ENCODE peak calls at places on chromosomes 6 and 20, in four cellular contexts. C is Peyer's patch, B is tibial nerve, O is AG04450. Q is an unnamed sample.

GRCh38 chr6:167125405-167125804 is 2.5 kb downstream of the CCR6 start:
- DNase-seq in C (no peak), O (no peak), B (no peak), Q (no peak)

GRCh38 chr20:23441850-23442313 is 2.4 kb downstream of the CSTL1 start:
- DNase-seq in C (peak; percentile 81), B (peak; percentile 89), O (peak; percentile 45), Q (peak; percentile 59)

GRCh38 chr20:49445176-49445575 is 37.3 kb downstream of the KCNB1 start:
- DNase-seq in C (no peak), B (no peak), O (no peak), Q (no peak)

GRCh38 chr20:47561175-47561574 is 59.5 kb downstream of the NCOA3 start:
- DNase-seq in C (no peak), B (no peak), O (no peak), Q (no peak)

GRCh38 chr20:41798926-41799502 is 180.8 kb upstream of the CHD6 start:
- DNase-seq in B (no peak), O (no peak), C (no peak), Q (no peak)

GRCh38 chr6:1025821-1026220 is 286.1 kb upstream of the FOXQ1 start:
- DNase-seq in O (no peak), C (no peak), B (no peak), Q (no peak)

GRCh38 chr6:14521141-14521540 is 403.6 kb downstream of the CD83 start:
- DNase-seq in C (peak; percentile 67), O (no peak), B (no peak), Q (no peak)

GRCh38 chr6:100230976-100231316 is 233.8 kb downstream of the SIM1 start:
- DNase-seq in O (no peak), B (no peak), C (no peak), Q (no peak)

GRCh38 chr20:9389321-9389720 is 125.1 kb upstream of the LAMP5 start:
- DNase-seq in O (no peak), C (peak; percentile 81), B (no peak), Q (peak; percentile 54)

GRCh38 chr6:12962995-12963394 is 246.4 kb downstream of the PHACTR1 start:
- DNase-seq in O (no peak), C (no peak), B (no peak), Q (no peak)

GRCh38 chr20:64074184-64074789 is 5.0 kb downstream of the RGS19 start:
- DNase-seq in O (no peak), C (no peak), B (no peak), Q (no peak)

GRCh38 chr6:5497896-5498578 is 236.7 kb downstream of the FARS2 start:
- DNase-seq in O (no peak), C (no peak), B (no peak), Q (no peak)

GRCh38 chr20:19528286-19529030 is 229.6 kb upstream of the RIN2 start:
- DNase-seq in B (no peak), O (no peak), C (no peak), Q (no peak)

GRCh38 chr6:24831771-24832718 is 33.3 kb upstream of the ARMH2 start:
- DNase-seq in B (peak; percentile 44), C (no peak), O (no peak), Q (no peak)

GRCh38 chr6:121932071-121933009 is 467.1 kb upstream of the HSF2 start:
- DNase-seq in B (peak; percentile 37), O (peak; percentile 82), C (peak; percentile 43), Q (no peak)

GRCh38 chr20:48350291-48350988 is 477.4 kb downstream of the PREX1 start:
- DNase-seq in C (no peak), B (no peak), O (no peak), Q (no peak)

GRCh38 chr20:61700595-61701140 is 365.0 kb downstream of the TAF4 start:
- DNase-seq in C (no peak), O (no peak), B (no peak), Q (no peak)

GRCh38 chr6:33621396-33622388 is 570 bp downstream of the ITPR3 start:
- DNase-seq in O (no peak), C (peak; percentile 66), B (peak; percentile 53), Q (peak; percentile 60)

GRCh38 chr6:1031671-1032070 is 280.2 kb upstream of the FOXQ1 start:
- DNase-seq in O (no peak), B (no peak), C (no peak), Q (no peak)

GRCh38 chr6:91317247-91317646 is 730.4 kb upstream of the MAP3K7 start:
- DNase-seq in C (no peak), B (no peak), O (no peak), Q (no peak)

DNA sequence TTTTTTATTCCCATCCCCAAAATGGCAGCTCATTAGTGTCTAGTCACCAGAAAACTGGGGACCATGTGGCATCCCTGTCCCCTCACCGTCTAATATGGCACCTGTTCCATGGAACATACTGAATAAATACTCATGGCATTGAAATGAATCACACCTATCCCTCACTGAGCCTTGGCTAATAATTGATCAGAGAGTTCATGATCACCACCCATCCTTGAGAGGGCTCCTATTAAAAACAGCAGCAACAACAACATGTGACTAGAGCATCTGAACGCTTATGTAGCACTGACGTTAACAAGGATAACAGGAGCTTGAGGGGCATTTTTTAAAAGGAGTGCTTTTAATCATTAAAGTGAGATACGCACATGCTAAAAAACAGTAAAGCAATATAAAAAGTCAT is 1111.6 kb upstream of the FLRT3 start:
- DNase-seq in B (no peak), O (no peak), C (no peak), Q (no peak)
- H3K9me3 ChIP-seq in B (no peaks in the 10 kb centered on the region), O (no peaks in the 10 kb centered on the region), C (no peaks in the 10 kb centered on the region), Q (no peaks in the 10 kb centered on the region)

DNA sequence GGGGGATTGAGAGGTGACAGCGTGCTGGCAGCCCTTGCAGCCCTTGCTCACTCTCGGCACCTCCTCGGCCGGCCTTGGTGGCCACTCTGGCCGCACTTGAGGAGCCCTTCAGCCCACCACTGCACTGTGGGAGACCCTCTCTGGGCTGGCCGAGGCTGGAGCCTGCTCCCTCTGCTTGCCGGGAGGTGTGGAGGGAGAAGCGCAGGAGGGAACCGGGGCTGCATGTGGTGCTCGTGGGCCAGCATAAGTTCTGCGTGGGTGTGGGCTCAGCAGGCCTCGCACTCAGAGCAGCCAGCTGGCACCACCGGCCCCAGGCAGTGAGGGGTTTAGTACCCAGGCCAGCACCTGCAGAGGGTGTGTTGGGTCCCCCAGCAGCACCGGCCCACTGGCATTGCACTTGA is 912.2 kb upstream of the ADGRB3 start:
- DNase-seq in B (no peak), C (no peak), O (no peak), Q (no peak)
- H3K9me3 ChIP-seq in B (no peaks in the 10 kb centered on the region), C (no peaks in the 10 kb centered on the region), O (peaks cover 8% of the 10 kb centered on the region), Q (peaks cover 4% of the 10 kb centered on the region)

GRCh38 chr6:22658183-22658582 is 88.8 kb downstream of the HDGFL1 start:
- DNase-seq in O (no peak), B (no peak), C (no peak), Q (no peak)
- H3K9me3 ChIP-seq in O (no peaks in the 10 kb centered on the region), B (no peaks in the 10 kb centered on the region), C (no peaks in the 10 kb centered on the region), Q (no peaks in the 10 kb centered on the region)

DNA sequence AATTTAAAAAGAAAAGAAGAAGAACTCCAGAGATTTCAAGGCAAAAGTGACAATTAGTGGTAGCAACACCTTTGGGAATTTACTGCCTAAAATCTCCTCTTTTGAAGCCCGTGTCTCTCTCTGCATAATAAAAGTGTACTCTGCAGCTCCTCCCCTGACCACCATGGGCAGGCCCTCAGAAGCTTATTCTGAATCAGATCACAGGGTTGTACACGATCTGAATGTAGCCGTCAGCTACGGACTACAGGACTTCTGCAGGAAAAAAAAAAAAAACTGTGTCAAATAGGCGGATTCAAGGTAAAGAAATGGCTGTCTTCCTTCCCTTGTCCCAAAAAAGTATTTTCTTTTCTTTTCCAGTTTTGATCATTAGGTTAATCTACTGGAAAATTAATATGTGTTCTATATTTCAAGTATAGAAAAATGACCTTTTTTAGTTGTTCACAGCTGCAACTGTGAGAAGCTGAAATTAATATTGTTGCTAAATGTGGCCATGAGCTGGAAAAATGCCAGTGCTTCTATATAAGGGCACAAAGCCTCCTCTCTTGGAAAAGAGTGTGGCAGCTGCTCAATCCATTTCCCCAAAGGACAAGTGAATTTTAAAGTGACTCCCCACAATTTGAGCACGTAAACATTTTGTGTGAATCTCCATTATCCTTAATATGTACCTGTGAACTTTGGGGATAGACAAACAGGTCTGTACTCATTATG is 397.4 kb downstream of the C6orf118 start:
- DNase-seq in C (no peak), O (no peak), B (no peak), Q (no peak)
- H3K9me3 ChIP-seq in C (no peaks in the 10 kb centered on the region), O (peaks cover 18% of the 10 kb centered on the region), B (no peaks in the 10 kb centered on the region), Q (no peaks in the 10 kb centered on the region)

GRCh38 chr20:59135093-59135492 is 28.5 kb upstream of the ZNF831 start:
- DNase-seq in C (no peak), O (no peak), B (no peak), Q (no peak)
- H3K9me3 ChIP-seq in C (no peaks in the 10 kb centered on the region), O (no peaks in the 10 kb centered on the region), B (no peaks in the 10 kb centered on the region), Q (no peaks in the 10 kb centered on the region)

GRCh38 chr20:54746796-54747195 is 271.4 kb downstream of the DOK5 start:
- DNase-seq in O (no peak), B (no peak), C (no peak), Q (no peak)
- H3K9me3 ChIP-seq in O (peaks cover 6% of the 10 kb centered on the region), B (no peaks in the 10 kb centered on the region), C (no peaks in the 10 kb centered on the region), Q (no peaks in the 10 kb centered on the region)

DNA sequence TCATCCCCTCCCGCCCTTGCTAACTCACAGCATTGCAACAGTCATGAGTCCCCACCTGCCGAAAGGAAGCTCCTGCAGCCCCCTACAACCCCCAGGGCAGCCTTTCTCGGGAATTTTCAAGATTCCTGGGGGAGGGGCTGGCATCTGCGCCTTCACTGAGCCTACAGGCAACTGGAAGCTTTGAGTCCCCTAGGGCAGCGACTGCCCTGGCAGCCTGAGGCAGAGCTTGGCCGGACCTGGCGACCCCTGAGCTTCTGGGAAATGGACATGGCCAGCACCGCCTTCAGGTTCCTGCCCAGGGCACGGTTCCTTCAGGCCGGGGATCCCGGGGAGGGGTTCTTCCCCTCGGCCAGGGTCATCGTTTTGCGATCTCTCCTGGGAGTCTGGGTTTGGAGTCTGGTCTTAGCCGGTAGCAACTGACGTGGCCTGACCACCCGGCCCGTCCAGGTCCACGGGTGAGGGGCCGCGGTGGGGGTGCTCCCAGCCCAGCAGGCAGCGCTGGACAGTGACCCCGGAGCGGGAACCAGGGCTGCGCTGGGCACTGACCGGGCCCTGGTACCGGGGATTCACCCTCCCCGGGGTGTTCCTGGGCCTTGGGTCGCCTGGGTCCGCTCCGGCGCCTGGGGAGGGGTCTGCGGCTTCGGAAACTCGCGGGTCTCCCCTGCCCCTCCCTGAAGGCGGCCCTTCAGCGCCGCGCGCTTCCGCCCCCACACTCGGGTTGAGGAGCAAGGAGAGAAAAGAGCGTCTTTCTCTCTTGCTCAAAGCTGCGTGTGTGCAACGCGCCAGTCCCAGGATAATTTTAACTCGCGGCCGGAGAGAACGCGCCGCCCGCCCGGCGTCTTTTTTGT is 595 bp upstream of the COL9A3 start:
- DNase-seq in B (no peak), C (no peak), O (no peak), Q (no peak)
- H3K9me3 ChIP-seq in B (no peaks in the 10 kb centered on the region), C (no peaks in the 10 kb centered on the region), O (no peaks in the 10 kb centered on the region), Q (no peaks in the 10 kb centered on the region)